ENCODE peak calls at places on chromosomes 4 and X, in eight cellular contexts. One of them, this sample, is unnamed.

GRCh38 chr4:158817562-158818370 is 48.9 kb downstream of the FNIP2 start:
- DNase-seq in upper lobe of left lung: no peak
- DNase-seq in stomach: no peak
- DNase-seq in vagina: no peak
- DNase-seq in prostate gland: no peak
- DNase-seq in IMR-90: no peak
- DNase-seq in H1: no peak
- DNase-seq in HepG2: no peak
- DNase-seq in this sample: no peak

GRCh38 chrX:110383414-110383813 is 24.8 kb downstream of the RTL9 start:
- DNase-seq in stomach: no peak
- DNase-seq in vagina: no peak
- DNase-seq in H1: no peak
- DNase-seq in upper lobe of left lung: no peak
- DNase-seq in IMR-90: peak; percentile 86
- DNase-seq in prostate gland: no peak
- DNase-seq in HepG2: no peak
- DNase-seq in this sample: no peak

GRCh38 chr4:159358226-159358625 is 255.3 kb downstream of the RAPGEF2 start:
- DNase-seq in prostate gland: no peak
- DNase-seq in H1: no peak
- DNase-seq in HepG2: no peak
- DNase-seq in stomach: no peak
- DNase-seq in IMR-90: peak; percentile 90
- DNase-seq in vagina: no peak
- DNase-seq in upper lobe of left lung: no peak
- DNase-seq in this sample: no peak

GRCh38 chr4:106522839-106523238 is 154.3 kb upstream of the GIMD1 start:
- DNase-seq in H1: no peak
- DNase-seq in IMR-90: peak; percentile 1
- DNase-seq in HepG2: peak; percentile 37
- DNase-seq in stomach: no peak
- DNase-seq in prostate gland: no peak
- DNase-seq in vagina: no peak
- DNase-seq in upper lobe of left lung: no peak
- DNase-seq in this sample: no peak

GRCh38 chrX:122565952-122566351 is 618.1 kb upstream of the GRIA3 start:
- DNase-seq in upper lobe of left lung: no peak
- DNase-seq in HepG2: no peak
- DNase-seq in prostate gland: no peak
- DNase-seq in stomach: no peak
- DNase-seq in vagina: no peak
- DNase-seq in H1: no peak
- DNase-seq in IMR-90: peak; percentile 90
- DNase-seq in this sample: no peak

GRCh38 chrX:116379854-116380253 is 56.6 kb upstream of the SLC6A14 start:
- DNase-seq in H1: no peak
- DNase-seq in stomach: no peak
- DNase-seq in IMR-90: peak; percentile 6
- DNase-seq in prostate gland: no peak
- DNase-seq in vagina: no peak
- DNase-seq in upper lobe of left lung: no peak
- DNase-seq in HepG2: no peak
- DNase-seq in this sample: no peak

GRCh38 chr4:92234393-92235176 is 69.2 kb upstream of the GRID2 start:
- DNase-seq in vagina: no peak
- DNase-seq in HepG2: peak; percentile 39
- DNase-seq in IMR-90: peak; percentile 100
- DNase-seq in H1: no peak
- DNase-seq in stomach: no peak
- DNase-seq in prostate gland: peak; percentile 45
- DNase-seq in upper lobe of left lung: no peak
- DNase-seq in this sample: no peak

GRCh38 chr4:102449751-102450352 is 51.3 kb upstream of the NFKB1 start:
- DNase-seq in HepG2: peak; percentile 65
- DNase-seq in IMR-90: peak; percentile 64
- DNase-seq in H1: no peak
- DNase-seq in stomach: peak; percentile 33
- DNase-seq in prostate gland: peak; percentile 59
- DNase-seq in vagina: no peak
- DNase-seq in upper lobe of left lung: peak; percentile 31
- DNase-seq in this sample: no peak

GRCh38 chr4:35365186-35365585 is 879.1 kb downstream of the ARAP2 start:
- DNase-seq in H1: no peak
- DNase-seq in vagina: no peak
- DNase-seq in upper lobe of left lung: no peak
- DNase-seq in prostate gland: no peak
- DNase-seq in IMR-90: no peak
- DNase-seq in HepG2: no peak
- DNase-seq in stomach: no peak
- DNase-seq in this sample: no peak

GRCh38 chrX:68831405-68832100 is 2.7 kb downstream of the EFNB1 start:
- DNase-seq in upper lobe of left lung: peak; percentile 12
- DNase-seq in HepG2: no peak
- DNase-seq in H1: no peak
- DNase-seq in IMR-90: peak; percentile 13
- DNase-seq in vagina: peak; percentile 72
- DNase-seq in stomach: no peak
- DNase-seq in prostate gland: no peak
- DNase-seq in this sample: no peak

GRCh38 chr4:185587065-185587443 is 51.7 kb upstream of the PDLIM3 start:
- DNase-seq in IMR-90: no peak
- DNase-seq in upper lobe of left lung: no peak
- DNase-seq in vagina: no peak
- DNase-seq in prostate gland: no peak
- DNase-seq in HepG2: no peak
- DNase-seq in H1: no peak
- DNase-seq in stomach: no peak
- DNase-seq in this sample: no peak

GRCh38 chr4:173860079-173860478 is 330.1 kb upstream of the HAND2 start:
- DNase-seq in stomach: no peak
- DNase-seq in HepG2: no peak
- DNase-seq in prostate gland: no peak
- DNase-seq in H1: no peak
- DNase-seq in vagina: no peak
- DNase-seq in upper lobe of left lung: no peak
- DNase-seq in IMR-90: no peak
- DNase-seq in this sample: no peak

DNA sequence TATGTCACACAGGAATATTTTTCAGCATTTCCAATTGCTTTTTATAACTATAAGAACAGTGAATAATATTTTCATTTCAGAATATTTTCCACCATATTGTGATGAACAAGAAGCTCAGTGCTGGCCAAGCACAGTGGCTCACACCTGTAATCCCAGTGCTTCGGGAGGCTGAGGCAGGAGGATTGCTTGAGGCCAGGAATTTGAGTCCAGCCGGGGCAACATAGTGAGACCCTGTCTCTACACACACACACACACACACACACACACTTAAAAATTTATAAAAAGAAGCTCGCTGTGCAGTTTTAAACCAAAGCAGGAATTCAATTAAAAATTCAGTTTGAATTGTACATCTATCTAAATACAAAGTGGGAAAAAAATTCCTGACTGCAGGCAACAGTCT is 3.2 kb downstream of the ZFYVE28 start:
- DNase-seq in HepG2: no peak
- DNase-seq in IMR-90: no peak
- DNase-seq in upper lobe of left lung: no peak
- DNase-seq in prostate gland: no peak
- DNase-seq in stomach: no peak
- DNase-seq in H1: no peak
- DNase-seq in vagina: no peak
- DNase-seq in this sample: no peak
- H3K4me1 ChIP-seq in HepG2: peaks cover 51% of the 10 kb centered on the region
- H3K4me1 ChIP-seq in IMR-90: peaks cover 17% of the 10 kb centered on the region
- H3K4me1 ChIP-seq in upper lobe of left lung: peaks cover 66% of the 10 kb centered on the region
- H3K4me1 ChIP-seq in prostate gland: peaks cover 7% of the 10 kb centered on the region
- H3K4me1 ChIP-seq in stomach: peaks cover 59% of the 10 kb centered on the region
- H3K4me1 ChIP-seq in H1: peaks cover 41% of the 10 kb centered on the region
- H3K4me1 ChIP-seq in vagina: peaks cover 60% of the 10 kb centered on the region
- H3K4me1 ChIP-seq in this sample: peaks cover 72% of the 10 kb centered on the region

GRCh38 chrX:155213731-155214130 is 2.5 kb upstream of the VBP1 start:
- DNase-seq in vagina: no peak
- DNase-seq in HepG2: no peak
- DNase-seq in prostate gland: no peak
- DNase-seq in upper lobe of left lung: no peak
- DNase-seq in IMR-90: no peak
- DNase-seq in stomach: no peak
- DNase-seq in H1: no peak
- DNase-seq in this sample: no peak

GRCh38 chrX:155215443-155216178 is 649 bp upstream of the VBP1 start:
- DNase-seq in vagina: no peak
- DNase-seq in HepG2: no peak
- DNase-seq in upper lobe of left lung: no peak
- DNase-seq in stomach: no peak
- DNase-seq in H1: no peak
- DNase-seq in prostate gland: no peak
- DNase-seq in IMR-90: no peak
- DNase-seq in this sample: no peak

GRCh38 chrX:155218777-155219176 is 2.5 kb downstream of the VBP1 start:
- DNase-seq in prostate gland: no peak
- DNase-seq in stomach: no peak
- DNase-seq in H1: no peak
- DNase-seq in upper lobe of left lung: no peak
- DNase-seq in IMR-90: no peak
- DNase-seq in HepG2: no peak
- DNase-seq in vagina: no peak
- DNase-seq in this sample: no peak

GRCh38 chrX:155216940-155217450 is 735 bp downstream of the VBP1 start:
- DNase-seq in prostate gland: no peak
- DNase-seq in upper lobe of left lung: no peak
- DNase-seq in IMR-90: peak; percentile 4
- DNase-seq in H1: no peak
- DNase-seq in stomach: no peak
- DNase-seq in HepG2: no peak
- DNase-seq in vagina: no peak
- DNase-seq in this sample: no peak

GRCh38 chrX:155216179-155216939 is at the start of gene VBP1:
- DNase-seq in HepG2: peak; percentile 92
- DNase-seq in H1: peak; percentile 84
- DNase-seq in prostate gland: peak; percentile 92
- DNase-seq in stomach: peak; percentile 90
- DNase-seq in vagina: peak; percentile 94
- DNase-seq in IMR-90: peak; percentile 96
- DNase-seq in upper lobe of left lung: peak; percentile 95
- DNase-seq in this sample: peak; percentile 56
- TF ChIP-seq POLR2A in HepG2: peak; percentile 70
- TF ChIP-seq POLR2A in H1: no peak
- TF ChIP-seq POLR2A in prostate gland: peak; percentile 40
- TF ChIP-seq POLR2A in stomach: no peak
- TF ChIP-seq POLR2A in vagina: no peak
- TF ChIP-seq POLR2A in IMR-90: peak; percentile 64
- TF ChIP-seq POLR2A in upper lobe of left lung: no peak
- TF ChIP-seq POLR2A in this sample: peak; percentile 33

DNA sequence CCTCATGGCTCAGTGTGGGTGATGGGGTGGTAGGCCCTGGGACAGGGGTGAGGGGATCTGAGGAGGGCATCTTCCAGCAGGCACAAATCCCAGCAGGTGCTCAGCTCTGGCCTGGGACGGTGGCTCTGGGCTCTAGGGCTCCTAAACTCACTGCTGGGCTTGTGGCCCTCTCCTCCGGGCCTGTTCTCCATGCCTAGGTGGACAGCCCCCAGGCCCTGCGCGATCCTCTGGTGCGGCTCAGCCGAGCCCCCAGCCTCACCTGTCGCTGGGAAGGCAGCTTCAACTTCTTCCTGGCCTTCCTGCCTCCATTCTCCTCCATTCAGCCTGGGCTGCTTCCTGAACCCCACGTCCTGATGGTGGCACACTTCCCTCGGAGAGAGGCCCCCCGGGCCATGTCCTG is 19.3 kb upstream of the FGFR3 start:
- DNase-seq in HepG2: no peak
- DNase-seq in H1: no peak
- DNase-seq in prostate gland: no peak
- DNase-seq in IMR-90: no peak
- DNase-seq in stomach: no peak
- DNase-seq in upper lobe of left lung: no peak
- DNase-seq in vagina: no peak
- DNase-seq in this sample: no peak
- H3K4me1 ChIP-seq in HepG2: peaks cover 99% of the 10 kb centered on the region
- H3K4me1 ChIP-seq in H1: peaks cover 38% of the 10 kb centered on the region
- H3K4me1 ChIP-seq in prostate gland: no peaks in the 10 kb centered on the region
- H3K4me1 ChIP-seq in IMR-90: peaks cover 6% of the 10 kb centered on the region
- H3K4me1 ChIP-seq in stomach: peaks cover 23% of the 10 kb centered on the region
- H3K4me1 ChIP-seq in upper lobe of left lung: no peaks in the 10 kb centered on the region
- H3K4me1 ChIP-seq in vagina: peaks cover 43% of the 10 kb centered on the region
- H3K4me1 ChIP-seq in this sample: peaks cover 92% of the 10 kb centered on the region

GRCh38 chrX:73916931-73917657 is 354.1 kb downstream of the CHIC1 start:
- DNase-seq in IMR-90: peak; percentile 91
- DNase-seq in upper lobe of left lung: no peak
- DNase-seq in vagina: no peak
- DNase-seq in HepG2: no peak
- DNase-seq in H1: peak; percentile 2
- DNase-seq in stomach: no peak
- DNase-seq in prostate gland: no peak
- DNase-seq in this sample: no peak
- TF ChIP-seq POLR2A in IMR-90: no peak
- TF ChIP-seq POLR2A in upper lobe of left lung: no peak
- TF ChIP-seq POLR2A in vagina: no peak
- TF ChIP-seq POLR2A in HepG2: no peak
- TF ChIP-seq POLR2A in H1: no peak
- TF ChIP-seq POLR2A in stomach: no peak
- TF ChIP-seq POLR2A in prostate gland: no peak
- TF ChIP-seq POLR2A in this sample: no peak

GRCh38 chr4:89294583-89295244 is 12.9 kb downstream of the GPRIN3 start:
- DNase-seq in H1: no peak
- DNase-seq in upper lobe of left lung: no peak
- DNase-seq in HepG2: no peak
- DNase-seq in stomach: no peak
- DNase-seq in vagina: no peak
- DNase-seq in prostate gland: no peak
- DNase-seq in IMR-90: no peak
- DNase-seq in this sample: no peak
- H3K4me1 ChIP-seq in H1: no peaks in the 10 kb centered on the region
- H3K4me1 ChIP-seq in upper lobe of left lung: peaks cover 9% of the 10 kb centered on the region
- H3K4me1 ChIP-seq in HepG2: peaks cover 7% of the 10 kb centered on the region
- H3K4me1 ChIP-seq in stomach: peaks cover 52% of the 10 kb centered on the region
- H3K4me1 ChIP-seq in vagina: peaks cover 10% of the 10 kb centered on the region
- H3K4me1 ChIP-seq in prostate gland: no peaks in the 10 kb centered on the region
- H3K4me1 ChIP-seq in IMR-90: no peaks in the 10 kb centered on the region
- H3K4me1 ChIP-seq in this sample: no peaks in the 10 kb centered on the region

DNA sequence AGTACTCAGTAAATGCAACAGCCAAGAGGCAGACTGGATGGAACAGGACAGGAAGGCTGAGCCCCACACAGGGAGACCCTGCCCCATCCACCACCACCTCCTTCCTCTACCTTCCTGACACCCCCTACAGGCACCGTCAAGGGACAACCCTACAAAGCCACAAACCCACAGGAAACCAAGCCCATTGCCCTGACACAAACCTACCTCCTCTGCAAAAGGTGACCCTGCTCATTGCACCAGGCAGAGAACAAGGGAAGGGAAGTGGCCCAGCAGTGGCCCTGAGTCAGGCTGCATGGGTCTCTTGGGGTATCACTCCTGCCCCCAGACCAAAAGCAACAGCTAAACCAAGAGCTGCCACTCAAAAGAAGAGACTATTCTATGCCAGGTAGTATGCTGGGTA is 21.0 kb downstream of the JAKMIP1 start:
- DNase-seq in upper lobe of left lung: no peak
- DNase-seq in IMR-90: no peak
- DNase-seq in stomach: no peak
- DNase-seq in prostate gland: no peak
- DNase-seq in vagina: no peak
- DNase-seq in HepG2: no peak
- DNase-seq in H1: no peak
- DNase-seq in this sample: no peak
- TF ChIP-seq POLR2A in upper lobe of left lung: no peak
- TF ChIP-seq POLR2A in IMR-90: no peak
- TF ChIP-seq POLR2A in stomach: no peak
- TF ChIP-seq POLR2A in prostate gland: no peak
- TF ChIP-seq POLR2A in vagina: no peak
- TF ChIP-seq POLR2A in HepG2: no peak
- TF ChIP-seq POLR2A in H1: no peak
- TF ChIP-seq POLR2A in this sample: no peak

This sample was measured in esophagus squamous epithelium.